ENCODE peak calls at places on chromosomes 5 and 9, in ten cellular contexts. O is thoracic aorta; Z is stimulated activated CD4-positive, alpha-beta T cell treated with anti-CD3 and anti-CD28 coated beads, Interleukin-4, amount 100 ng/mL, for 1 hour; C is Right ventricle myocardium inferior; D is kidney tubule cell; W is activated CD8-positive, alpha-beta memory T cell treated with anti-CD3 and anti-CD28 coated beads, Interleukin-2, amount 50 U/mL, for 4 hours; K is T-cell; Y is dermis blood vessel endothelial cell; B is SJSA1; S is left cardiac atrium. T is an unnamed sample.

GRCh38 chr5:180323929-180324632 is 29.1 kb downstream of the GFPT2 start:
- DNase-seq in O (no peak), Z (no peak), C (no peak), D (peak; percentile 16), W (no peak), K (no peak), Y (no peak), B (peak; percentile 64), S (no peak), T (peak; percentile 49)

GRCh38 chr9:136096505-136097001 is 1.5 kb upstream of the NACC2 start:
- DNase-seq in O (no peak), Z (no peak), C (no peak), D (no peak), W (no peak), K (no peak), Y (no peak), B (no peak), S (no peak), T (no peak)

GRCh38 chr9:106019017-106019692 is 324.8 kb downstream of the TMEM38B start:
- DNase-seq in O (no peak), Z (no peak), C (no peak), D (no peak), W (no peak), K (no peak), Y (no peak), B (no peak), S (no peak), T (no peak)

GRCh38 chr5:133825631-133826289 is 142.7 kb downstream of the C5orf15 start:
- DNase-seq in O (no peak), Z (no peak), C (no peak), D (peak; percentile 59), W (peak; percentile 36), K (no peak), Y (no peak), B (no peak), S (peak; percentile 47), T (no peak)

GRCh38 chr9:77224750-77225312 is 47.5 kb downstream of the VPS13A start:
- DNase-seq in O (no peak), Z (no peak), C (no peak), D (no peak), W (no peak), K (no peak), Y (no peak), B (no peak), S (no peak), T (no peak)

GRCh38 chr5:146744358-146744757 is 134.2 kb downstream of the PPP2R2B start:
- DNase-seq in O (no peak), Z (no peak), C (no peak), D (peak; percentile 31), W (no peak), K (no peak), Y (no peak), B (no peak), S (no peak), T (peak; percentile 17)

GRCh38 chr5:72478276-72478675 is 28.9 kb downstream of the ZNF366 start:
- DNase-seq in O (no peak), Z (no peak), C (no peak), D (peak; percentile 46), W (no peak), K (no peak), Y (no peak), B (no peak), S (no peak), T (no peak)

GRCh38 chr5:14775857-14776256 is 95.7 kb downstream of the ANKH start:
- DNase-seq in O (peak; percentile 14), Z (no peak), C (no peak), D (peak; percentile 11), W (no peak), K (no peak), Y (peak; percentile 55), B (no peak), S (peak; percentile 48), T (peak; percentile 85)

GRCh38 chr5:1038417-1039209 is 30.0 kb downstream of the NKD2 start:
- DNase-seq in O (no peak), Z (no peak), C (peak; percentile 57), D (no peak), W (no peak), K (no peak), Y (no peak), B (no peak), S (no peak), T (no peak)

GRCh38 chr5:149037819-149038218 is 25.0 kb downstream of the SH3TC2 start:
- DNase-seq in O (no peak), Z (no peak), C (no peak), D (peak; percentile 19), W (no peak), K (no peak), Y (no peak), B (no peak), S (no peak), T (no peak)

GRCh38 chr9:121636411-121636865 is 15.0 kb upstream of the DAB2IP start:
- DNase-seq in O (no peak), Z (no peak), C (no peak), D (peak; percentile 30), W (no peak), K (no peak), Y (peak; percentile 49), B (no peak), S (no peak), T (peak; percentile 52)

GRCh38 chr5:36688722-36689121 is 82.3 kb downstream of the SLC1A3 start:
- DNase-seq in O (no peak), Z (no peak), C (no peak), D (peak; percentile 28), W (no peak), K (no peak), Y (peak; percentile 41), B (no peak), S (no peak), T (peak; percentile 20)

GRCh38 chr5:126138475-126139005 is 284.7 kb upstream of the GRAMD2B start:
- DNase-seq in O (no peak), Z (no peak), C (no peak), D (peak; percentile 89), W (no peak), K (no peak), Y (no peak), B (peak; percentile 82), S (no peak), T (peak; percentile 6)

GRCh38 chr9:107358867-107359440 is 75.9 kb downstream of the RAD23B start:
- DNase-seq in O (no peak), Z (no peak), C (no peak), D (no peak), W (no peak), K (no peak), Y (no peak), B (no peak), S (no peak), T (no peak)

GRCh38 chr9:5388026-5388806 is 48.5 kb upstream of the RLN1 start:
- DNase-seq in O (no peak), Z (no peak), C (no peak), D (peak; percentile 60), W (no peak), K (no peak), Y (no peak), B (peak; percentile 44), S (no peak), T (no peak)

GRCh38 chr5:151106509-151106908 is 25.7 kb upstream of the TNIP1 start:
- DNase-seq in O (no peak), Z (no peak), C (no peak), D (no peak), W (no peak), K (no peak), Y (no peak), B (no peak), S (no peak), T (no peak)

GRCh38 chr9:34253460-34253837 is 74.6 kb downstream of the UBAP1 start:
- DNase-seq in O (no peak), Z (no peak), C (no peak), D (peak; percentile 43), W (no peak), K (no peak), Y (peak; percentile 39), B (no peak), S (peak; percentile 48), T (no peak)

GRCh38 chr5:138354926-138355378 is 2.5 kb downstream of the KDM3B start:
- DNase-seq in O (no peak), Z (peak; percentile 46), C (no peak), D (peak; percentile 85), W (peak; percentile 40), K (peak; percentile 54), Y (peak; percentile 82), B (peak; percentile 51), S (peak; percentile 35), T (peak; percentile 74)

GRCh38 chr5:175517824-175518450 is 39.6 kb downstream of the SFXN1 start:
- DNase-seq in O (no peak), Z (peak; percentile 76), C (no peak), D (peak; percentile 42), W (peak; percentile 83), K (no peak), Y (peak; percentile 20), B (peak; percentile 53), S (no peak), T (no peak)

GRCh38 chr5:157343842-157344790 is 78.2 kb downstream of the CYFIP2 start:
- DNase-seq in O (no peak), Z (no peak), C (no peak), D (peak; percentile 85), W (no peak), K (no peak), Y (peak; percentile 2), B (no peak), S (no peak), T (no peak)

GRCh38 chr5:116521173-116521872 is 53.3 kb downstream of the SEMA6A start:
- DNase-seq in O (no peak), Z (no peak), C (peak; percentile 79), D (peak; percentile 36), W (no peak), K (no peak), Y (no peak), B (no peak), S (peak; percentile 41), T (no peak)

GRCh38 chr5:1750469-1750868 is 49.2 kb downstream of the MRPL36 start:
- DNase-seq in O (no peak), Z (no peak), C (no peak), D (no peak), W (no peak), K (no peak), Y (no peak), B (no peak), S (no peak), T (no peak)

GRCh38 chr9:83219924-83220438 is 157.0 kb upstream of the RASEF start:
- DNase-seq in O (no peak), Z (no peak), C (no peak), D (no peak), W (no peak), K (no peak), Y (no peak), B (no peak), S (no peak), T (no peak)

GRCh38 chr5:108528655-108529054 is 146.8 kb upstream of the FBXL17 start:
- DNase-seq in O (no peak), Z (no peak), C (no peak), D (no peak), W (no peak), K (no peak), Y (no peak), B (no peak), S (no peak), T (no peak)

GRCh38 chr9:127574089-127574921 is 37.8 kb upstream of the STXBP1 start:
- DNase-seq in O (peak; percentile 56), Z (peak; percentile 33), C (no peak), D (peak; percentile 88), W (no peak), K (no peak), Y (peak; percentile 42), B (peak; percentile 72), S (peak; percentile 43), T (peak; percentile 95)

GRCh38 chr9:4196376-4196775 is 103.5 kb downstream of the GLIS3 start:
- DNase-seq in O (no peak), Z (no peak), C (no peak), D (peak; percentile 68), W (no peak), K (no peak), Y (no peak), B (no peak), S (no peak), T (no peak)

GRCh38 chr5:58410441-58410840 is 49.4 kb downstream of the PLK2 start:
- DNase-seq in O (no peak), Z (no peak), C (no peak), D (peak; percentile 81), W (no peak), K (no peak), Y (peak; percentile 89), B (peak; percentile 69), S (no peak), T (no peak)

T was measured in MG63.